ENCODE peak calls at places on chromosomes 3 and 15, in six cellular contexts. C is RWPE1, H is foreskin keratinocyte, K is Panc1, X is astrocyte, D is lung. J is an unnamed sample.
A peak's percentile ranks its signal among the peaks of the same experiment; 100 is the strongest.

GRCh38 chr3:194577985-194578905 is 55.0 kb downstream of the TMEM44 start:
- DNase-seq in C (peak; percentile 73), H (peak; percentile 64), K (peak; percentile 78), X (peak; percentile 96), D (no peak), J (peak; percentile 81)

GRCh38 chr3:135412475-135412874 is 553.1 kb upstream of the PPP2R3A start:
- DNase-seq in C (no peak), H (no peak), K (no peak), X (no peak), D (no peak), J (no peak)

GRCh38 chr3:138124689-138125420 is 7.3 kb downstream of the A4GNT start:
- DNase-seq in C (no peak), H (no peak), K (no peak), X (peak; percentile 66), D (no peak), J (no peak)

GRCh38 chr15:96338772-96339661 is 8.5 kb downstream of the NR2F2 start:
- DNase-seq in C (no peak), H (no peak), K (no peak), X (no peak), D (peak; percentile 16), J (peak; percentile 62)

GRCh38 chr3:38649500-38650247 is at the start of gene SCN5A:
- DNase-seq in C (peak; percentile 37), H (no peak), K (no peak), X (no peak), D (no peak), J (peak; percentile 30)

GRCh38 chr3:134357261-134357913 is 16.9 kb downstream of the AMOTL2 start:
- DNase-seq in C (no peak), H (no peak), K (no peak), X (no peak), D (no peak), J (no peak)

GRCh38 chr3:52479876-52480575 is 15.1 kb upstream of the STAB1 start:
- DNase-seq in C (no peak), H (no peak), K (no peak), X (no peak), D (no peak), J (no peak)

GRCh38 chr3:60514085-60514649 is 737.1 kb downstream of the FHIT start:
- DNase-seq in C (no peak), H (no peak), K (no peak), X (no peak), D (no peak), J (no peak)

GRCh38 chr15:71116942-71117341 is 1.7 kb downstream of the THSD4 start:
- DNase-seq in C (peak; percentile 59), H (peak; percentile 61), K (no peak), X (no peak), D (no peak), J (peak; percentile 58)

GRCh38 chr3:164521644-164522043 is 556.7 kb downstream of the SI start:
- DNase-seq in C (no peak), H (no peak), K (no peak), X (no peak), D (no peak), J (no peak)

GRCh38 chr15:57920916-57921315 is 144.6 kb downstream of the ALDH1A2 start:
- DNase-seq in C (no peak), H (no peak), K (no peak), X (no peak), D (no peak), J (no peak)

GRCh38 chr3:76651784-76652183 is 388.1 kb upstream of the ROBO2 start:
- DNase-seq in C (no peak), H (no peak), K (no peak), X (no peak), D (no peak), J (no peak)

GRCh38 chr3:150344079-150344478 is 64.0 kb upstream of the TSC22D2 start:
- DNase-seq in C (no peak), H (no peak), K (no peak), X (no peak), D (no peak), J (no peak)

GRCh38 chr15:37880009-37880834 is 54.2 kb upstream of the TMCO5A start:
- DNase-seq in C (peak; percentile 56), H (peak; percentile 40), K (no peak), X (peak; percentile 82), D (no peak), J (peak; percentile 34)

GRCh38 chr3:117322866-117323265 is 613.3 kb downstream of the TUSC7 start:
- DNase-seq in C (peak; percentile 12), H (peak; percentile 7), K (no peak), X (peak; percentile 16), D (no peak), J (peak; percentile 33)

GRCh38 chr15:84789762-84790161 is 27.4 kb upstream of the ALPK3 start:
- DNase-seq in C (no peak), H (no peak), K (no peak), X (no peak), D (no peak), J (no peak)

GRCh38 chr15:79682285-79682684 is 214.5 kb downstream of the MTHFS start:
- DNase-seq in C (peak; percentile 34), H (no peak), K (no peak), X (peak; percentile 82), D (no peak), J (peak; percentile 74)

GRCh38 chr3:150275946-150276345 is 132.2 kb upstream of the TSC22D2 start:
- DNase-seq in C (no peak), H (no peak), K (no peak), X (peak; percentile 42), D (no peak), J (no peak)

GRCh38 chr15:48112242-48112641 is 8.5 kb upstream of the SLC24A5 start:
- DNase-seq in C (peak; percentile 27), H (peak; percentile 28), K (no peak), X (peak; percentile 12), D (no peak), J (peak; percentile 46)

GRCh38 chr3:46992231-46992630 is 12.8 kb downstream of the NBEAL2 start:
- DNase-seq in C (no peak), H (no peak), K (no peak), X (no peak), D (no peak), J (no peak)

GRCh38 chr3:187319699-187320302 is 28.3 kb upstream of the MASP1 start:
- DNase-seq in C (peak; percentile 17), H (peak; percentile 51), K (peak; percentile 73), X (peak; percentile 32), D (peak; percentile 45), J (peak; percentile 77)

GRCh38 chr15:99414755-99415731 is 150.7 kb upstream of the MEF2A start:
- DNase-seq in C (no peak), H (no peak), K (no peak), X (no peak), D (no peak), J (peak; percentile 79)

DNA sequence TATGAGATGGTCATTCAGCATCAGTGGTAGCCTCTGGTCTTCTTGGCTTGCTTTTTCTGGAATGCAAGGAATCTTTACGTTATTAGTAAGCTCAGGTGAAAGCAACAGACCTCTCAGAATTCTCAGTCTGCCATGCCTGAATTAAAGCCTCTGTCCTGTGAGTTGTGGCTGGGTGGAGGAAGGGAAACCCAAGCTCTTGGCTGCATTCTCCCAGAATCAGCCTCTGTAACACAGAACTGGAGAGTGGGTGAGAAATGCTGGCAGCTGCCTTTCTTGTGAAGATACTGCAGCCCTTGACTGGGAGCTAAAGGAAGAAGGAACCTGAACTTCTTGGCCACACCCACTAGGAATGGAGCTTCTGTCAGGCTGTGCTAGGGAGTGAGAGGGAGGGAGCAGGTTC is 505.8 kb downstream of the EPHA3 start:
- DNase-seq in C (no peak), H (no peak), K (no peak), X (no peak), D (no peak), J (no peak)
- TF ChIP-seq CTCF in C (no peak), H (no peak), K (no peak), X (no peak), D (no peak), J (no peak)

GRCh38 chr15:33293619-33294309 is 17.0 kb upstream of the RYR3 start:
- DNase-seq in C (no peak), H (peak; percentile 32), K (no peak), X (peak; percentile 29), D (no peak), J (no peak)

GRCh38 chr15:33298631-33299030 is 12.1 kb upstream of the RYR3 start:
- DNase-seq in C (peak; percentile 79), H (peak; percentile 94), K (no peak), X (no peak), D (no peak), J (peak; percentile 14)

GRCh38 chr15:33296856-33297255 is 13.9 kb upstream of the RYR3 start:
- DNase-seq in C (no peak), H (peak; percentile 89), K (no peak), X (no peak), D (no peak), J (peak; percentile 58)

GRCh38 chr15:33296050-33296449 is 14.7 kb upstream of the RYR3 start:
- DNase-seq in C (no peak), H (no peak), K (no peak), X (no peak), D (no peak), J (no peak)

DNA sequence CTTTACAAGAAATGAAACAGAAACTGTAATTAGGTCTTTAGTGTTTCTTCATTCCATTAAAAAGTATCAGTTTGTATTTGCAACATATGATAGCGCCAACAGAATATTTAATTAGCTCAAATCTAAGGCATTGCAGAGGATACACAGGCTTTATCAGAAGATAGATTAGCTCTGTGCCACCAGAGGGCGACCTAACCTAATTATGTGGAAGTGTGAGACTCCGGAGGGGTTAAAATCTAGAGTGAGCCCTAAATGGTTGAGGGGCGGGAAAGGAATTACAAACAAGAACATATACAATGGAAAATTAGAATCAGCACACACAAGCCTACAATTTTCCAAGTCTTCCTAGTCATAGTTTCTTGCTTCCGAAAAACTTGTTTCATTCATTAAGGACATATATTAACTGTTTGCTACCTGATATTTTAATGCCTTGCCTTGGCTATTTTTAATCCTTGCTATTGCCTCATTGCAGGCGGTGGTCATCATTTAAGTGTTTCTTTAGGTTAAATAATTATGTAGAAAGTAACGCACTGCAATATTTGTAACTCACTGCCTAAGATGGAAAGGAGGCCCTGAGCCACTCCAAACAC is 18.0 kb upstream of the RYR3 start:
- DNase-seq in C (peak; percentile 55), H (peak; percentile 41), K (peak; percentile 32), X (peak; percentile 22), D (peak; percentile 56), J (peak; percentile 79)
- TF ChIP-seq CTCF in C (peak; percentile 89), H (peak; percentile 90), K (peak; percentile 77), X (peak; percentile 87), D (peak; percentile 6), J (peak; percentile 88)

GRCh38 chr3:14544282-14545250 is 4.4 kb upstream of the GRIP2 start:
- DNase-seq in C (no peak), H (no peak), K (no peak), X (no peak), D (no peak), J (no peak)
- TF ChIP-seq CTCF in C (no peak), H (no peak), K (no peak), X (no peak), D (no peak), J (no peak)

DNA sequence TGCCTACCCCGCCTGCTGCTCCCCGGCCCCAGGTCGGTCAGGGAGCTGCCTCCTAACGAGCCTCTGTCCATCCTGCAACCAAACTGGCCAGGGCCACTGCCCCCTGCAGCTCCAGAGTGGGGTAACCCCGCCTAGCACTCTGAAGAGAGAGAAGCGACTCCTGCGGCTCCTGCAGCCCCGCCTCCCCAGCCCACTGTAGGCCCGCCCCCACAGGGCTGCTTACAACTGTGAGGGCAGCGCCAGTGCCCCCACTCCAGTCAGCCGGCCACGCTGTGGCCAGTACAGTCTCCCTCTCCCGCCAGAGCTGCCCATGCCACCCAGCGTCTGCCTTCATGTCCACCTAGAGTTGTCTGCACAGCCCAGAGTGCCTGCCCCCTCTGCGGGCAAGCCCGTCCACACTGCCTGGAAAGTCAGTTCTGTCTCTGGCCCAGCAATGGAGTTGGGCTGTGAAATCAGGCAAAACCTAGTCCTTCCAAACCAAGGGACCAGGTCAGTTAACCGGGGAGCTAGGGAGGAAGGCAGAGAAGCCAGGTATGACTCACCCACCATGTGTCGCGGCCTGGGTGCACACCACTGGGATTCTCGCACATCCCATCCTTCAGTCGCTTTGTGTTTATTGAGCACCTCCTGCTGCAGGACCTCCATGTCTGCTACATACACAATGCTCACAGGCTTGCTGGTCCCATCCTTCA is 2.4 kb downstream of the UCN2 start:
- DNase-seq in C (no peak), H (no peak), K (no peak), X (peak; percentile 39), D (no peak), J (peak; percentile 27)
- TF ChIP-seq CTCF in C (no peak), H (no peak), K (no peak), X (no peak), D (no peak), J (no peak)